ENCODE peak calls at places on chromosomes 5 and 9, in eight cellular contexts. T is A549, G is spleen, N is K562, D is body of pancreas, M is ovary, O is tibial nerve, U is GM12878. L is an unnamed sample. For H3K4me1, the result is how much of the 10 kb centered on the place peaks cover.

GRCh38 chr9:99056876-99057664 is 47.8 kb upstream of the TGFBR1 start:
- DNase-seq in T (no peak), G (no peak), N (no peak), D (no peak), M (no peak), O (no peak), U (no peak), L (no peak)

GRCh38 chr5:58617236-58617635 is 34.4 kb downstream of the RAB3C start:
- DNase-seq in T (no peak), G (no peak), N (no peak), D (no peak), M (no peak), O (no peak), U (no peak), L (no peak)

GRCh38 chr9:107751522-107752235 is 262.1 kb upstream of the KLF4 start:
- DNase-seq in T (peak), G (no peak), N (no peak), D (peak), M (peak), O (no peak), U (peak), L (no peak)

GRCh38 chr9:127555830-127556820 is 56.0 kb upstream of the STXBP1 start:
- DNase-seq in T (peak), G (no peak), N (peak), D (peak), M (peak), O (no peak), U (peak), L (peak)

GRCh38 chr5:114361724-114362196 is at the start of gene KCNN2:
- DNase-seq in T (peak), G (peak), N (no peak), D (peak), M (peak), O (no peak), U (peak), L (peak)

GRCh38 chr5:129387944-129388343 is 72.2 kb upstream of the ADAMTS19 start:
- DNase-seq in T (no peak), G (no peak), N (no peak), D (no peak), M (no peak), O (no peak), U (no peak), L (no peak)

GRCh38 chr5:123035320-123035949 is 1.1 kb downstream of the PPIC start:
- DNase-seq in T (peak), G (no peak), N (peak), D (peak), M (peak), O (no peak), U (no peak), L (peak)

GRCh38 chr5:45281081-45281480 is 415.1 kb downstream of the HCN1 start:
- DNase-seq in T (no peak), G (no peak), N (no peak), D (no peak), M (no peak), O (no peak), U (no peak), L (no peak)

GRCh38 chr9:133727876-133728441 is 10.2 kb downstream of the SARDH start:
- DNase-seq in T (no peak), G (peak), N (peak), D (no peak), M (peak), O (peak), U (no peak), L (no peak)

GRCh38 chr5:127739807-127740384 is 36.7 kb downstream of the CCDC192 start:
- DNase-seq in T (no peak), G (no peak), N (no peak), D (no peak), M (no peak), O (no peak), U (no peak), L (no peak)

GRCh38 chr5:87769137-87769536 is 356.4 kb upstream of the CCNH start:
- DNase-seq in T (no peak), G (no peak), N (no peak), D (no peak), M (no peak), O (no peak), U (no peak), L (no peak)

GRCh38 chr9:110744753-110745522 is 76.3 kb downstream of the MUSK start:
- DNase-seq in T (peak), G (no peak), N (no peak), D (peak), M (peak), O (peak), U (no peak), L (no peak)

GRCh38 chr5:61245936-61246335 is 83.7 kb upstream of the SMIM15 start:
- DNase-seq in T (peak), G (no peak), N (no peak), D (no peak), M (no peak), O (no peak), U (no peak), L (no peak)
- H3K4me3 ChIP-seq in T (no peak), G (no peak), N (no peak), D (no peak), M (no peak), O (no peak), U (no peak), L (no peak)

DNA sequence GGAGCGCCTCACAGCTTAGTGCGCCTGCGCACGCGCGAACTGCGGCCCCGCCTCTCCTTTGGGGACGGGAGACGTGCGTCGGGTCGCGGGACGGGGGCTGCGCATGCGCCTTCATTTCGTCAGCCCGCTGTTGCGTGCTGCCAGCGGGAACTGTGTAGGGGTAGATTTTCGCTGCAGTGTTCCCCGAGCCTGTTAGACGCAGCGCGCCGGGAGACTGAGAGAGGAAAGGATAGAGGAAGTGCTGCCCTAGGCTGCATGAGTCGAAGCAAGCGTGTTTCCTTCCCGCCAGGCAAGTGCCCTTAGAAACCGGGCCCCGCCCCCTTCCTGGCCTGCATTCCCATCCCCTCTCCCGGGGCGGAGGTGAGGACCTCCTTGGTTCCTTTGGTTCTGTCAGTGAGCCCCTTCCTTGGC is 12.3 kb downstream of the ITGA1 start:
- DNase-seq in T (peak), G (peak), N (peak), D (peak), M (peak), O (peak), U (peak), L (peak)
- TF ChIP-seq POLR2A in T (peak), G (no peak), N (peak), D (peak), M (peak), O (peak), U (peak), L (no peak)

GRCh38 chr5:167950126-167950721 is 341.2 kb upstream of the WWC1 start:
- DNase-seq in T (no peak), G (no peak), N (no peak), D (peak), M (no peak), O (peak), U (no peak), L (no peak)
- H3K4me1 ChIP-seq in T (under half), G (under half), N (under half), D (under half), M (under half), O (under half), U (under half), L (under half)

DNA sequence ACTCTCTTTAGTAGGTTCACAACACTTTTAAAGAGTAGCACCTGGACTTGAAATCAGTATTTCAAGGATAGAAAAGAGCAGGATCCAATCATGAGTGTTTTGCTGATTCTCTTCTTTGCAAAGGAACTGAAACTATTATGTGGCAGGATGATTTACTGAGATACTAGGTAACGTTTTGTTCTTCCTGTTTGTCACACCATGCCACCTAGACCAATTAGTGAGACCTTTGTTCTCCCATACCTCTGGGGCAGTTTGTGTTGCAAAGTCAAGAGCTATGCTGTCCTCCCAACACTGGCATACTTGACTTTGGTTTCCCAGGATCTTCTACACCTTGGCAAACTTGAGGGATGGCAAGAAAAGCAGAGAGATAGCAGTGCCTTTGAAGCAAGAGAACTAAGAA is 43.4 kb downstream of the PPP1R2B start:
- DNase-seq in T (no peak), G (no peak), N (no peak), D (no peak), M (no peak), O (no peak), U (peak), L (no peak)
- H3K4me3 ChIP-seq in T (no peak), G (no peak), N (no peak), D (no peak), M (no peak), O (no peak), U (no peak), L (no peak)

GRCh38 chr5:132559661-132560060 is 2.9 kb downstream of the RAD50 start:
- DNase-seq in T (no peak), G (no peak), N (no peak), D (no peak), M (no peak), O (no peak), U (no peak), L (no peak)

GRCh38 chr5:132561601-132562000 is 4.8 kb downstream of the RAD50 start:
- DNase-seq in T (no peak), G (no peak), N (no peak), D (no peak), M (no peak), O (no peak), U (no peak), L (no peak)

GRCh38 chr5:132557425-132557805 is 638 bp downstream of the RAD50 start:
- DNase-seq in T (peak), G (peak), N (peak), D (peak), M (peak), O (no peak), U (peak), L (peak)

GRCh38 chr5:132556511-132557424 is at the start of gene RAD50:
- DNase-seq in T (peak), G (peak), N (peak), D (peak), M (peak), O (peak), U (peak), L (peak)
- TF ChIP-seq POLR2A in T (peak), G (peak), N (peak), D (peak), M (peak), O (peak), U (peak), L (peak)

GRCh38 chr5:149448831-149449714 is 70.0 kb upstream of the IL17B start:
- DNase-seq in T (peak), G (no peak), N (peak), D (peak), M (no peak), O (no peak), U (no peak), L (no peak)
- H3K4me1 ChIP-seq in T (under half), G (under half), N (under half), D (under half), M (under half), O (under half), U (under half), L (half or more)

GRCh38 chr9:94147776-94148175 is 63.5 kb downstream of the PTPDC1 start:
- DNase-seq in T (no peak), G (no peak), N (no peak), D (no peak), M (no peak), O (no peak), U (no peak), L (no peak)

GRCh38 chr9:94149696-94150095 is 65.4 kb downstream of the PTPDC1 start:
- DNase-seq in T (no peak), G (no peak), N (no peak), D (no peak), M (no peak), O (no peak), U (no peak), L (no peak)

GRCh38 chr9:94148419-94148818 is 64.2 kb downstream of the PTPDC1 start:
- DNase-seq in T (no peak), G (no peak), N (no peak), D (no peak), M (no peak), O (no peak), U (no peak), L (no peak)

GRCh38 chr9:94150890-94151660 is 66.8 kb downstream of the PTPDC1 start:
- DNase-seq in T (no peak), G (no peak), N (no peak), D (no peak), M (no peak), O (no peak), U (no peak), L (no peak)

GRCh38 chr9:94150279-94150828 is 66.1 kb downstream of the PTPDC1 start:
- DNase-seq in T (no peak), G (no peak), N (no peak), D (no peak), M (no peak), O (no peak), U (no peak), L (no peak)
- H3K4me3 ChIP-seq in T (no peak), G (no peak), N (no peak), D (no peak), M (no peak), O (no peak), U (no peak), L (no peak)

GRCh38 chr9:4985376-4986266 is 549 bp downstream of the JAK2 start:
- DNase-seq in T (peak), G (peak), N (peak), D (peak), M (peak), O (no peak), U (no peak), L (peak)
- TF ChIP-seq POLR2A in T (no peak), G (no peak), N (no peak), D (no peak), M (no peak), O (no peak), U (no peak), L (no peak)

GRCh38 chr5:107519900-107520354 is 150.8 kb downstream of the EFNA5 start:
- DNase-seq in T (peak), G (no peak), N (no peak), D (no peak), M (no peak), O (no peak), U (peak), L (no peak)
- H3K4me1 ChIP-seq in T (half or more), G (under half), N (under half), D (under half), M (under half), O (under half), U (under half), L (under half)

DNA sequence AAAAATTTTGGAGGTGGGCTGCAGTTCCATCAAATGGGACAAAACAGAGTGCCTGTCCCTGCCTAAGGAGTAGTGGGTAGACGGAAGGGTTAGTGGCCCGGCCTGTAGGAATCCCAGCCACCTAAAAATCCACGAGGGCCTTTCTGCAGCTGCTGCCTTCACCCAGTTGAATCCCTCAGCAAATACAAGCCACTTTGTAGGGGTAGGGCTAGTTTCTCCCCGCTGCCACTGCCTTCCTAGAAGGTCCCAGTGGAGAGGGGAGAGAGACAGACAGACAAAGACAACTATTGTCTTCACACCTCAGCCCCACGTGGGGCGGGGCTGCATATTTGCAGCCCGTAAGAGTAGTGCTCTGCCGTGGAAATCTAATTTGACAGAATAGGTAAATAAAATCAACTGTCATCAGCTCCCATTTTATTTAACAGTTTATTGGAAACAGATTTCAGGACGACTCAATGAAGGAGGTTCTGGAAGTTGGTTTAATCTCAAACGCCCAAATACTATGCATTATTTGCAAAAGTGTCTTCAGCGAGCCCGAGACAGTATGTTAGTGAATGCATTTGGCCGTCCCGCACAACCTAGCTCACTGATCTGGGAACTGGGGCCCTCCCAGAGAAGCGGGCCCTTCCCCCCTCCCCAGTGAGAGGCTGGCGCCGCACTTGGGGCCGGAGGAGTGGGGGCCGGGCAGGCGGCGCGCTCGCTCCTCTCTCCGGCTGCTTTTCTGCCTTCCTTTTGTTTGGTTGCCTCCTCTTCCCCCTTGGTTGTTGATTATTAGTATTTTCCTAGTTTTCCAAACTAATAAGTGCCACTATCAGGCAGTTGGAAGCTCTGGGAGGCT is 67.7 kb upstream of the TBCA start:
- DNase-seq in T (no peak), G (no peak), N (no peak), D (no peak), M (no peak), O (no peak), U (no peak), L (no peak)
- H3K4me3 ChIP-seq in T (no peak), G (peak), N (no peak), D (no peak), M (peak), O (peak), U (no peak), L (peak)

L was measured in heart left ventricle.